ENCODE peak calls at places on chromosomes 3 and 15, in ten cellular contexts. N is choroid plexus epithelial cell, F is cardiac fibroblast, L is gastrocnemius medialis, P is coronary artery, K is ovary, Q is mucosa of descending colon, Z is GM06990, T is heart right ventricle, V is mammary epithelial cell. W is an unnamed sample.

GRCh38 chr3:171163724-171164465 is 137.4 kb upstream of the SLC2A2 start:
- DNase-seq in F (no peak), Z (no peak), L (no peak), V (peak), Q (no peak), P (no peak), K (no peak), T (no peak), N (no peak), W (no peak)

GRCh38 chr3:11509175-11510000 is 134.3 kb downstream of the VGLL4 start:
- DNase-seq in K (peak), T (peak), V (no peak), Q (peak), P (peak), F (peak), L (peak), N (peak), Z (no peak), W (peak)

GRCh38 chr3:4722103-4722502 is 229.0 kb downstream of the ITPR1 start:
- DNase-seq in K (no peak), N (peak), T (peak), L (no peak), V (peak), F (peak), P (no peak), Q (no peak), Z (peak), W (peak)

GRCh38 chr3:147393261-147393964 is 12.9 kb downstream of the ZIC4 start:
- DNase-seq in Z (no peak), F (no peak), T (no peak), L (peak), Q (no peak), V (no peak), N (peak), K (no peak), P (peak), W (no peak)

GRCh38 chr3:164387236-164387635 is 691.1 kb downstream of the SI start:
- DNase-seq in K (no peak), F (no peak), T (no peak), L (no peak), V (no peak), Z (no peak), P (no peak), Q (no peak), N (no peak), W (no peak)

GRCh38 chr3:114213669-114214541 is 23.5 kb downstream of the ZNF80 start:
- DNase-seq in Z (peak), F (peak), V (no peak), T (no peak), P (no peak), K (no peak), Q (no peak), L (no peak), N (peak), W (peak)

GRCh38 chr3:114011059-114011797 is 45.1 kb downstream of the CCDC191 start:
- DNase-seq in P (no peak), N (no peak), L (no peak), T (no peak), V (no peak), Z (peak), K (no peak), F (no peak), Q (no peak), W (no peak)

GRCh38 chr3:127542441-127542952 is 48.0 kb downstream of the TPRA1 start:
- DNase-seq in Q (peak), T (no peak), N (no peak), P (no peak), K (no peak), L (no peak), V (no peak), Z (no peak), F (no peak), W (no peak)

GRCh38 chr3:52237006-52237658 is 1.8 kb downstream of the TWF2 start:
- DNase-seq in L (peak), P (no peak), N (no peak), F (no peak), K (no peak), T (no peak), Q (peak), V (peak), Z (no peak), W (no peak)

GRCh38 chr15:58222698-58223097 is 84.5 kb downstream of the AQP9 start:
- DNase-seq in P (no peak), L (no peak), Q (no peak), K (no peak), V (peak), T (no peak), F (no peak), Z (no peak), N (peak), W (no peak)

GRCh38 chr15:98547741-98548166 is 100.6 kb upstream of the IGF1R start:
- DNase-seq in Q (no peak), F (peak), K (peak), Z (no peak), P (no peak), L (no peak), V (no peak), N (peak), T (peak), W (peak)

GRCh38 chr3:13706886-13707285 is 158.0 kb downstream of the FBLN2 start:
- DNase-seq in T (no peak), V (no peak), F (no peak), K (no peak), N (no peak), P (peak), Q (no peak), L (no peak), Z (no peak), W (no peak)

GRCh38 chr3:32575451-32575850 is 4.8 kb upstream of the DYNC1LI1 start:
- DNase-seq in P (no peak), K (no peak), Q (no peak), L (no peak), V (no peak), N (no peak), F (no peak), Z (no peak), T (no peak), W (no peak)

GRCh38 chr15:45634442-45635190 is at the start of gene SQOR:
- DNase-seq in K (peak), V (peak), T (peak), F (peak), P (peak), N (peak), L (peak), Z (peak), Q (peak), W (peak)

GRCh38 chr15:45635763-45636292 is 999 bp downstream of the SQOR start:
- DNase-seq in T (no peak), N (no peak), V (no peak), K (no peak), Z (no peak), F (no peak), Q (no peak), P (no peak), L (no peak), W (no peak)

GRCh38 chr15:45631831-45632230 is 3.0 kb upstream of the SQOR start:
- DNase-seq in Z (no peak), L (no peak), P (no peak), V (peak), T (no peak), F (peak), N (peak), K (no peak), Q (no peak), W (no peak)

GRCh38 chr15:45637552-45638033 is 2.8 kb downstream of the SQOR start:
- DNase-seq in F (peak), K (peak), Q (no peak), L (peak), P (no peak), V (peak), N (peak), Z (peak), T (peak), W (peak)

GRCh38 chr15:45635191-45635638 is 386 bp downstream of the SQOR start:
- DNase-seq in K (peak), V (no peak), Q (peak), L (peak), T (peak), Z (no peak), N (peak), P (peak), F (peak), W (no peak)
- TF ChIP-seq CTCF in K (peak), V (peak), Q (peak), L (peak), T (peak), Z (peak), N (peak), P (peak), F (peak), W (peak)

GRCh38 chr15:52804526-52805081 is 14.5 kb upstream of the ONECUT1 start:
- DNase-seq in Z (no peak), P (no peak), F (no peak), Q (no peak), L (no peak), V (no peak), K (no peak), N (no peak), T (no peak), W (no peak)

GRCh38 chr15:52806284-52806655 is 16.1 kb upstream of the ONECUT1 start:
- DNase-seq in L (no peak), Q (no peak), V (no peak), T (no peak), P (no peak), N (no peak), F (no peak), Z (no peak), K (no peak), W (no peak)

GRCh38 chr15:52803543-52804306 is 13.6 kb upstream of the ONECUT1 start:
- DNase-seq in N (no peak), K (no peak), T (no peak), L (no peak), P (no peak), F (no peak), Z (no peak), Q (no peak), V (no peak), W (no peak)

GRCh38 chr15:52808441-52808840 is 18.3 kb upstream of the ONECUT1 start:
- DNase-seq in P (no peak), K (no peak), L (no peak), T (no peak), F (no peak), Z (no peak), V (no peak), Q (no peak), N (no peak), W (no peak)

GRCh38 chr15:52805351-52806283 is 15.5 kb upstream of the ONECUT1 start:
- DNase-seq in L (no peak), V (no peak), P (no peak), T (no peak), F (no peak), N (no peak), K (no peak), Q (peak), Z (no peak), W (no peak)
- H3K4me3 ChIP-seq in L (peak), V (peak), P (peak), T (peak), F (no peak), N (no peak), K (peak), Q (no peak), Z (no peak), W (no peak)

DNA sequence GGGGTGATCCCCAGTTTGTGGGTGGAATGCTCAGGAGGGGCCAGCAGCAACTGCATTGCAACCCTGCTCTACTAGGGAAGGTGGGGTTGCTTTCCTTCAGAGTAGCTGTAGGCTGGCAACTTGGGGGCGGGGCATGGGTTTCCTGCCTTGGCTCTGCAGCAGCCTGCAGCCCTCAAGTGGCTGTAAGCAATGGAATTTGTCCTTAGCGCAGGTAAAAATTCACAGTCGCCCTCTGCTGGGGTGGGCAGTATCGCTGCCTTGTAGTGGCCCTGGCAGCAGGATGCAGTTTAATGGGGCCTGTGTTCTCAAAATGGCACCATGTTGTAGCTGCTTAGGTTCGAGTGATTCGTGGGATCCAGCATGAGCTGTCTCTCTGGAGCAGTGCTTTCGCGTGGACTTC is 29.8 kb downstream of the STT3B start:
- DNase-seq in T (no peak), F (no peak), Z (no peak), K (no peak), N (no peak), P (no peak), V (no peak), Q (peak), L (no peak), W (no peak)
- TF ChIP-seq CTCF in T (no peak), F (no peak), Z (no peak), K (no peak), N (no peak), P (no peak), V (no peak), Q (no peak), L (no peak), W (no peak)

GRCh38 chr15:54803139-54803808 is 393.5 kb downstream of the RSL24D1 start:
- DNase-seq in K (no peak), T (no peak), Q (no peak), P (no peak), N (no peak), Z (peak), V (peak), F (no peak), L (no peak), W (no peak)
- H3K4me3 ChIP-seq in K (no peak), T (no peak), Q (no peak), P (no peak), N (no peak), Z (no peak), V (no peak), F (no peak), L (no peak), W (no peak)

GRCh38 chr3:48240711-48241491 is at the start of gene ZNF589:
- DNase-seq in L (peak), T (peak), Z (peak), K (peak), Q (peak), F (peak), V (peak), P (peak), N (peak), W (peak)
- TF ChIP-seq CTCF in L (peak), T (peak), Z (peak), K (peak), Q (no peak), F (peak), V (peak), P (no peak), N (peak), W (no peak)

GRCh38 chr15:68558318-68559305 is 20.2 kb upstream of the CORO2B start:
- DNase-seq in P (no peak), K (no peak), T (no peak), Z (no peak), V (peak), N (no peak), L (no peak), F (no peak), Q (no peak), W (no peak)
- H3K4me3 ChIP-seq in P (peak), K (peak), T (peak), Z (no peak), V (no peak), N (peak), L (peak), F (no peak), Q (no peak), W (no peak)

W was measured in fibroblast of villous mesenchyme.